ENCODE peak calls at places on chromosome 3, in ten cellular contexts. S, A, P, K, X, J, W, M, B and E are unnamed samples.

GRCh38 chr3:129502641-129503386 is 25.6 kb upstream of the RHO start:
- DNase-seq in X (no peak), M (no peak), A (no peak), W (no peak), S (no peak), K (peak; percentile 58), J (no peak), B (peak; percentile 21), P (no peak), E (no peak)

GRCh38 chr3:192653862-192654261 is 73.5 kb downstream of the FGF12 start:
- DNase-seq in A (no peak), X (no peak), P (no peak), K (no peak), J (no peak), B (no peak), M (no peak), W (no peak), S (no peak), E (no peak)

GRCh38 chr3:7520059-7520458 is 659.1 kb downstream of the GRM7 start:
- DNase-seq in W (no peak), B (no peak), M (no peak), P (no peak), J (no peak), A (no peak), K (no peak), X (no peak), S (no peak), E (no peak)

GRCh38 chr3:157417247-157417646 is 19.4 kb upstream of the PTX3 start:
- DNase-seq in S (no peak), X (no peak), B (no peak), M (no peak), K (no peak), A (no peak), J (no peak), P (no peak), W (no peak), E (no peak)

GRCh38 chr3:63264716-63265115 is 13.4 kb upstream of the SYNPR start:
- DNase-seq in K (no peak), M (no peak), J (no peak), P (no peak), W (no peak), X (no peak), B (no peak), A (no peak), S (no peak), E (no peak)

GRCh38 chr3:130508970-130509369 is 8.0 kb upstream of the COL6A6 start:
- DNase-seq in J (no peak), A (peak; percentile 24), M (no peak), S (no peak), K (no peak), B (no peak), W (no peak), P (no peak), X (no peak), E (no peak)

GRCh38 chr3:31980530-31981205 is 394 bp downstream of the OSBPL10 start:
- DNase-seq in P (peak; percentile 29), S (peak; percentile 25), B (peak; percentile 60), J (peak; percentile 54), K (peak; percentile 93), W (peak; percentile 76), M (peak; percentile 41), X (peak; percentile 47), A (peak; percentile 51), E (peak; percentile 73)

GRCh38 chr3:120145498-120146285 is 51.4 kb upstream of the GSK3B start:
- DNase-seq in X (no peak), S (peak; percentile 56), J (no peak), B (no peak), W (no peak), K (no peak), P (no peak), A (no peak), M (peak; percentile 50), E (no peak)

DNA sequence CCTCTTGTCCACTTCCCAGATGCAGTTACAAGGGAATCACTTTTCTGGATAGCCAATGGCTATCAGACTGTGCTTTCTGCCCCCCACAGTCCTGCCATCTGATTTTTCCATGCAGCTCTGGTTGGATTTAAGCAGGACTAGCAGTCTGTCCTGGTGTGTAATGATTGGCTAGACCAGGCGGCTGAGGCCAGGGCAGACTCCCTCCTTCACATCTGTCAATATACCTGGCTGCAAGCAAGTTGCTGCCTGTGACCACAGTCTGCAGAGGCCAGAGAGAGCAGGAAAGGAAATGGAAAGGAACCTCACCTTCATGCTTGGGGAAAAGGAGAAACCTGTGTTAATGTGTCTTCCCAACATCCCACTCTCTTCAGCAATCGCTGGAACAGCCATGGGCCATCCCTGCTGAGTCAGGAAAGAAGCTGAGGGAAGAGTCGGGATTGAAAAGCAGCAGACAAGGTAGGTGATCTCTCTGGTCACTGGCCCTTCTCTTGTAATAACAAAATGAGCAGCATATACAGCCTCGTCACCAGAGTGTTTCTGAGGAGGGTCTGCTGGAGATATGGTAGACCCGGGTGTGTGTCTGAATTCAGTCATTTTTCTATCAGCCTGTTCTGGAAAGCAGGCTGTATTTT is 126.7 kb upstream of the PHLDB2 start:
- DNase-seq in M (no peak), A (no peak), J (peak; percentile 77), S (no peak), P (no peak), X (no peak), W (peak; percentile 84), B (peak; percentile 86), K (no peak), E (no peak)
- TF ChIP-seq POLR2A in M (no peak), A (no peak), J (peak; percentile 71), S (no peak), P (peak; percentile 49), X (no peak), W (peak; percentile 94), B (peak; percentile 89), K (no peak), E (no peak)

GRCh38 chr3:50338989-50339388 is 1.6 kb downstream of the RASSF1 start:
- DNase-seq in S (no peak), B (no peak), X (no peak), W (no peak), K (no peak), M (no peak), P (no peak), J (no peak), A (no peak), E (no peak)

GRCh38 chr3:50336452-50337174 is 4.0 kb downstream of the RASSF1 start:
- DNase-seq in A (no peak), K (no peak), B (no peak), J (no peak), S (no peak), W (no peak), M (peak; percentile 32), P (no peak), X (no peak), E (no peak)

GRCh38 chr3:50339485-50340196 is 995 bp downstream of the RASSF1 start:
- DNase-seq in A (no peak), J (no peak), S (no peak), K (peak; percentile 79), W (no peak), X (no peak), B (no peak), M (no peak), P (no peak), E (no peak)

GRCh38 chr3:50334339-50335075 is 6.1 kb downstream of the RASSF1 start:
- DNase-seq in M (no peak), X (no peak), K (no peak), J (no peak), P (no peak), S (no peak), B (no peak), A (no peak), W (no peak), E (no peak)

DNA sequence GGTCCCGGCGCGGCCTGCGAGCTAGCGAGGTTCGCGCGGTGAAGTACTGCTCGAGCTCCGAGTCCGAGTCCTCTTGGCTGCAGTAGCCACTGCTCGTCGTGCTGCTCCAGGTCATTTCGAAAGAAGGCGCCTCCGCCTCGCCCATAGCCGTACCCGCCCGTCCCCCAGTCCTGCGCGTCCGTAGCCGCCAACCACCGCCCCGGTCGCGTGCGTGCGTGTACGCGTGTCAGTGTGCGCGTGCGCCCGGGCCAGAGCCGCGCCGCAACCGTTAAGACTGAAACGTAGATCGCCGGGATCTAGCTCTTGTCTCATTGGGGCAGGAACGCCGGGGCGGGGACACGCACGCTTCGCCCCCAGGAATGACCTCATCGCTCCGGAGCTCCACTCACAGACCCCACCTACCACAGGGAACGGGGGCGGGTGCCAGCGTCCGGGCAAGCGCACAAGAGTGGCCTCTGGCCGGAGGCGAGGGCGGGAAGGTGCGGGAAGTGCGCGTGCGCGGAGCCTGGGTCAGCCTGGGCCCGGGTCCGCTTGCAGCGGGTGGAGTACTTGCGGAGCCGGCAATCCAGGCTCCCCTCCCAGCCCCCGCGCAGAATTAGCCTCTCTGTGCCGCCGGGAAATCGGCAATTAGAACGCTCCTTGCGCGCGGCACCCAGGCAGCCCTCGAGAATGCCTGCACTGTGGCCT is 3.3 kb downstream of the RASSF1 start:
- DNase-seq in M (peak; percentile 97), W (peak; percentile 100), J (peak; percentile 98), X (peak; percentile 99), A (peak; percentile 99), P (peak; percentile 94), K (peak; percentile 99), S (peak; percentile 100), B (peak; percentile 100), E (peak; percentile 100)
- TF ChIP-seq POLR2A in M (peak; percentile 67), W (peak; percentile 95), J (no peak), X (peak; percentile 68), A (peak; percentile 95), P (peak; percentile 94), K (peak; percentile 83), S (peak; percentile 86), B (peak; percentile 92), E (no peak)

DNA sequence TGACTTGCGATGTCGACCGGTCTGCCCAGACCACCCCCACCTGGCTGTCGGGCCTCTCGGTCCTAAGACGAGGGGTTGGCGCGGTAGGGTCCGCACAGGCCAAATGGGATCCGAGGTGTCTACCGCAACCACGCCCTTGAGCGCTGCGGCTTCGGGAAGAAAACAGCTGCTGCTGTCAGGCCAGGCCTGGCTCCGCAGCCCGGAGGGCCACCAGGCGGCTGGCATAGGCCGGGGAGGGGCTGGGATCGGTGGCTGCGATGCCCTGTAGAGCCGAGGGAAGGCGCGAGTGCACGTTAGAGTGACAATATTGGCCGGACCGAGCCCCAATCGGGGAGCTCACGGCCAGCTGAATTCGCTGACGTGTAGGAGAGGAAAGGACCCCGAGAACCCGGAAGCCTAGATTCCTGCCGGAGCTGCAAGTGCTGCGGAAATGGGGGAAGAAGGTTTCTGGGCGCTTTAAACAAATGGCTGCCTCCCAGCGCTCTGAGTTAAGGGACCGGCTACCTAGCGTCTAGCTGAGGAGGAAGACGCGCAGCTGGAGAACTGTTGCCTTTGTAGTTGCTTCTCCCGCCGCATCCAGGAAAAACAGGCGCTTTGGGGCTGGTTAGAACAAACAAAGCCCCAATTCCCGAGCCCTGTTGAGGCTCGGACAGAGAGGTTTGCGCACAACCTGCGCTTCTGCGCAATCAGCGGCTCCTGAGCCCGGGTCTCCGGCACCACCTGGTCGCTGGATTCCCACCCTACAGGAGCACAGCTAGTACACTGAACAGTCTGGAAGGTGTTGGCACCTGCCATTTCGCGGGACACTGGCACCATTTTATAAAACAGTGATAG is 14.0 kb downstream of the ZIC4 start:
- DNase-seq in X (no peak), S (no peak), K (peak; percentile 57), A (no peak), P (no peak), B (no peak), M (no peak), W (peak; percentile 32), J (no peak), E (no peak)
- TF ChIP-seq POLR2A in X (no peak), S (no peak), K (no peak), A (no peak), P (no peak), B (peak; percentile 66), M (no peak), W (no peak), J (no peak), E (no peak)

GRCh38 chr3:186247821-186248814 is 113.9 kb downstream of the DGKG start:
- DNase-seq in P (no peak), S (no peak), M (no peak), J (no peak), W (no peak), X (no peak), A (no peak), B (no peak), K (no peak), E (no peak)

GRCh38 chr3:186239321-186239720 is 122.7 kb downstream of the DGKG start:
- DNase-seq in W (peak; percentile 42), K (no peak), J (no peak), P (no peak), M (no peak), S (no peak), X (no peak), B (no peak), A (no peak), E (no peak)

GRCh38 chr3:186237915-186238314 is 124.1 kb downstream of the DGKG start:
- DNase-seq in M (no peak), B (no peak), A (no peak), W (no peak), X (no peak), P (no peak), K (no peak), J (no peak), S (no peak), E (no peak)

GRCh38 chr3:186236357-186237020 is 125.5 kb downstream of the DGKG start:
- DNase-seq in X (no peak), M (no peak), K (no peak), S (no peak), A (no peak), B (no peak), P (no peak), J (no peak), W (no peak), E (no peak)

DNA sequence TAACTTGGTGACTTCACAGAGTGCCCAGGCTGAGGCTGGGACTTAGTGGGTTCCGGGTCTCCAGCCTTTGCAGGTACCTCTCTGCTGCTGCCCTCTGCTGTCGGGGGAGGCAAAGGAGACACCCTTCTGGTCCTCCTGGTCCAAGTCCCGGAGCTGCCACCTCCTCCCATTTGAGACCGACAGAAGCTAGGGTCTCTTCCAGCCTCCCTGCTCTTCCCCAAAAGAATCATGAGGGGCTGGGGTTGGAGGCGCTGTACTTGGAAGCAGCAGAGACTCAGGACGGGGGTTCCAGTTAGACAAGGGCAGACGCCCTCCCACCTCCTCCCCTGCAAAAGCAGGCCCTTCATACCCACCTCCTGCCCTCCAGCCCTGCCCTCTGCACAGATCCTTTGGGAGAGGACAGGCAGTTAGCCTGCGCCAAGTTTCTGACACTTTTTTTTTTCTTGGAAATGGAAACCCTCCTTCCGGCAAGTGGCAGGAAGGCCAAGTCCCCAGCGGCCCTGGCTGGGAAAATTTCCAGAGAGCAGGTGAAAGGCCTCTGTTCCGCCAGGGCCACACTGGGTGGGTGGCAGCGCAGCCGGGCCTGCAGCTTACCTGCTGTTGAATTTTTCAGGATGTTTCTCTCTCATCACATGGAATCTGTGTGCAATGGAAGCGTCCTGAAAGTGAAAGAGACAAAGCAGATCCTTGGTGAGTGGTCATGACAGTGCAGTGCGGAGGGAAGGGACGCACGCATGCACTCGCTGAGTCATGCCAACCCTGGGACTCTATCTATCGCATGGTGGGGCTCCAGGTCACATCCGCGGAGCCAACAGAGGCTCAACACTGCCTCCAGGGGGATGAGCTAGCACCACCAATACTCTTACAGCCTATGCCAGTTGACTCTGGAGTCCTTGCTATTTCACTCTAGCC is 119.9 kb downstream of the DGKG start:
- DNase-seq in W (peak; percentile 83), S (peak; percentile 96), P (no peak), M (peak; percentile 92), A (peak; percentile 23), K (peak; percentile 88), B (peak; percentile 77), X (peak; percentile 85), J (peak; percentile 92), E (no peak)
- TF ChIP-seq POLR2A in W (no peak), S (no peak), P (no peak), M (peak; percentile 37), A (no peak), K (no peak), B (no peak), X (peak; percentile 23), J (peak; percentile 48), E (no peak)